ENCODE peak calls at places on chromosome 4, in nine cellular contexts. One of them, this sample, is unnamed.

GRCh38 chr4:100421356-100421978 is 96.4 kb downstream of the EMCN start:
- DNase-seq in NCI-H2081 treated with DMSO at 0.1 percent for 48 hours: no peak
- DNase-seq in kidney tubule cell: peak; percentile 50
- DNase-seq in stimulated activated CD4-positive, alpha-beta T cell treated with anti-CD3 and anti-CD28 coated beads, Interleukin-15, amount 100 ng/mL, for 48 hours: no peak
- DNase-seq in choroid plexus epithelial cell: peak; percentile 70
- DNase-seq in T-helper 17 cell: no peak
- DNase-seq in HT1080: peak; percentile 48
- DNase-seq in MV-4-11: peak; percentile 10
- DNase-seq in GM18507: no peak
- DNase-seq in this sample: peak; percentile 73

GRCh38 chr4:36363024-36363423 is 81.6 kb downstream of the DTHD1 start:
- DNase-seq in NCI-H2081 treated with DMSO at 0.1 percent for 48 hours: no peak
- DNase-seq in kidney tubule cell: peak; percentile 40
- DNase-seq in stimulated activated CD4-positive, alpha-beta T cell treated with anti-CD3 and anti-CD28 coated beads, Interleukin-15, amount 100 ng/mL, for 48 hours: no peak
- DNase-seq in choroid plexus epithelial cell: peak; percentile 16
- DNase-seq in T-helper 17 cell: no peak
- DNase-seq in HT1080: peak; percentile 48
- DNase-seq in MV-4-11: no peak
- DNase-seq in GM18507: no peak
- DNase-seq in this sample: no peak

GRCh38 chr4:98612318-98613250 is 45.8 kb downstream of the TSPAN5 start:
- DNase-seq in NCI-H2081 treated with DMSO at 0.1 percent for 48 hours: no peak
- DNase-seq in kidney tubule cell: no peak
- DNase-seq in stimulated activated CD4-positive, alpha-beta T cell treated with anti-CD3 and anti-CD28 coated beads, Interleukin-15, amount 100 ng/mL, for 48 hours: no peak
- DNase-seq in choroid plexus epithelial cell: no peak
- DNase-seq in T-helper 17 cell: no peak
- DNase-seq in HT1080: no peak
- DNase-seq in MV-4-11: no peak
- DNase-seq in GM18507: no peak
- DNase-seq in this sample: no peak

GRCh38 chr4:154779362-154779947 is 1.6 kb upstream of the RBM46 start:
- DNase-seq in NCI-H2081 treated with DMSO at 0.1 percent for 48 hours: no peak
- DNase-seq in kidney tubule cell: peak; percentile 49
- DNase-seq in stimulated activated CD4-positive, alpha-beta T cell treated with anti-CD3 and anti-CD28 coated beads, Interleukin-15, amount 100 ng/mL, for 48 hours: no peak
- DNase-seq in choroid plexus epithelial cell: peak; percentile 70
- DNase-seq in T-helper 17 cell: no peak
- DNase-seq in HT1080: peak; percentile 11
- DNase-seq in MV-4-11: no peak
- DNase-seq in GM18507: no peak
- DNase-seq in this sample: peak; percentile 18

GRCh38 chr4:83651846-83652245 is 115.9 kb downstream of the GPAT3 start:
- DNase-seq in NCI-H2081 treated with DMSO at 0.1 percent for 48 hours: no peak
- DNase-seq in kidney tubule cell: no peak
- DNase-seq in stimulated activated CD4-positive, alpha-beta T cell treated with anti-CD3 and anti-CD28 coated beads, Interleukin-15, amount 100 ng/mL, for 48 hours: no peak
- DNase-seq in choroid plexus epithelial cell: no peak
- DNase-seq in T-helper 17 cell: no peak
- DNase-seq in HT1080: no peak
- DNase-seq in MV-4-11: no peak
- DNase-seq in GM18507: no peak
- DNase-seq in this sample: no peak

GRCh38 chr4:169914871-169915270 is 111.3 kb downstream of the MFAP3L start:
- DNase-seq in NCI-H2081 treated with DMSO at 0.1 percent for 48 hours: no peak
- DNase-seq in kidney tubule cell: no peak
- DNase-seq in stimulated activated CD4-positive, alpha-beta T cell treated with anti-CD3 and anti-CD28 coated beads, Interleukin-15, amount 100 ng/mL, for 48 hours: no peak
- DNase-seq in choroid plexus epithelial cell: no peak
- DNase-seq in T-helper 17 cell: no peak
- DNase-seq in HT1080: no peak
- DNase-seq in MV-4-11: no peak
- DNase-seq in GM18507: no peak
- DNase-seq in this sample: no peak

GRCh38 chr4:24705016-24705753 is 90.2 kb upstream of the SOD3 start:
- DNase-seq in NCI-H2081 treated with DMSO at 0.1 percent for 48 hours: no peak
- DNase-seq in kidney tubule cell: no peak
- DNase-seq in stimulated activated CD4-positive, alpha-beta T cell treated with anti-CD3 and anti-CD28 coated beads, Interleukin-15, amount 100 ng/mL, for 48 hours: no peak
- DNase-seq in choroid plexus epithelial cell: no peak
- DNase-seq in T-helper 17 cell: no peak
- DNase-seq in HT1080: no peak
- DNase-seq in MV-4-11: no peak
- DNase-seq in GM18507: no peak
- DNase-seq in this sample: no peak

GRCh38 chr4:177986236-177986635 is 544.0 kb upstream of the AGA start:
- DNase-seq in NCI-H2081 treated with DMSO at 0.1 percent for 48 hours: no peak
- DNase-seq in kidney tubule cell: peak; percentile 22
- DNase-seq in stimulated activated CD4-positive, alpha-beta T cell treated with anti-CD3 and anti-CD28 coated beads, Interleukin-15, amount 100 ng/mL, for 48 hours: no peak
- DNase-seq in choroid plexus epithelial cell: no peak
- DNase-seq in T-helper 17 cell: no peak
- DNase-seq in HT1080: no peak
- DNase-seq in MV-4-11: no peak
- DNase-seq in GM18507: no peak
- DNase-seq in this sample: no peak

GRCh38 chr4:150964754-150965153 is 50.3 kb downstream of the LRBA start:
- DNase-seq in NCI-H2081 treated with DMSO at 0.1 percent for 48 hours: no peak
- DNase-seq in kidney tubule cell: no peak
- DNase-seq in stimulated activated CD4-positive, alpha-beta T cell treated with anti-CD3 and anti-CD28 coated beads, Interleukin-15, amount 100 ng/mL, for 48 hours: no peak
- DNase-seq in choroid plexus epithelial cell: no peak
- DNase-seq in T-helper 17 cell: no peak
- DNase-seq in HT1080: no peak
- DNase-seq in MV-4-11: no peak
- DNase-seq in GM18507: no peak
- DNase-seq in this sample: no peak

GRCh38 chr4:2939383-2940243 is 23.6 kb downstream of the NOP14 start:
- DNase-seq in NCI-H2081 treated with DMSO at 0.1 percent for 48 hours: no peak
- DNase-seq in kidney tubule cell: no peak
- DNase-seq in stimulated activated CD4-positive, alpha-beta T cell treated with anti-CD3 and anti-CD28 coated beads, Interleukin-15, amount 100 ng/mL, for 48 hours: no peak
- DNase-seq in choroid plexus epithelial cell: no peak
- DNase-seq in T-helper 17 cell: no peak
- DNase-seq in HT1080: no peak
- DNase-seq in MV-4-11: no peak
- DNase-seq in GM18507: no peak
- DNase-seq in this sample: no peak

GRCh38 chr4:1445716-1446445 is 39.6 kb upstream of the NKX1-1 start:
- DNase-seq in NCI-H2081 treated with DMSO at 0.1 percent for 48 hours: no peak
- DNase-seq in kidney tubule cell: no peak
- DNase-seq in stimulated activated CD4-positive, alpha-beta T cell treated with anti-CD3 and anti-CD28 coated beads, Interleukin-15, amount 100 ng/mL, for 48 hours: no peak
- DNase-seq in choroid plexus epithelial cell: no peak
- DNase-seq in T-helper 17 cell: no peak
- DNase-seq in HT1080: no peak
- DNase-seq in MV-4-11: no peak
- DNase-seq in GM18507: no peak
- DNase-seq in this sample: no peak

GRCh38 chr4:81052119-81053068 is 21.9 kb downstream of the BMP3 start:
- DNase-seq in NCI-H2081 treated with DMSO at 0.1 percent for 48 hours: no peak
- DNase-seq in kidney tubule cell: peak; percentile 60
- DNase-seq in stimulated activated CD4-positive, alpha-beta T cell treated with anti-CD3 and anti-CD28 coated beads, Interleukin-15, amount 100 ng/mL, for 48 hours: no peak
- DNase-seq in choroid plexus epithelial cell: peak; percentile 74
- DNase-seq in T-helper 17 cell: no peak
- DNase-seq in HT1080: peak; percentile 56
- DNase-seq in MV-4-11: no peak
- DNase-seq in GM18507: no peak
- DNase-seq in this sample: peak; percentile 52

GRCh38 chr4:8540586-8540985 is 39.6 kb upstream of the GPR78 start:
- DNase-seq in NCI-H2081 treated with DMSO at 0.1 percent for 48 hours: no peak
- DNase-seq in kidney tubule cell: no peak
- DNase-seq in stimulated activated CD4-positive, alpha-beta T cell treated with anti-CD3 and anti-CD28 coated beads, Interleukin-15, amount 100 ng/mL, for 48 hours: no peak
- DNase-seq in choroid plexus epithelial cell: no peak
- DNase-seq in T-helper 17 cell: no peak
- DNase-seq in HT1080: no peak
- DNase-seq in MV-4-11: no peak
- DNase-seq in GM18507: no peak
- DNase-seq in this sample: no peak

GRCh38 chr4:103374773-103375172 is 176.6 kb upstream of the CENPE start:
- DNase-seq in NCI-H2081 treated with DMSO at 0.1 percent for 48 hours: no peak
- DNase-seq in kidney tubule cell: no peak
- DNase-seq in stimulated activated CD4-positive, alpha-beta T cell treated with anti-CD3 and anti-CD28 coated beads, Interleukin-15, amount 100 ng/mL, for 48 hours: no peak
- DNase-seq in choroid plexus epithelial cell: no peak
- DNase-seq in T-helper 17 cell: no peak
- DNase-seq in HT1080: no peak
- DNase-seq in MV-4-11: no peak
- DNase-seq in GM18507: no peak
- DNase-seq in this sample: no peak

GRCh38 chr4:43352859-43353258 is 460.3 kb downstream of the GRXCR1 start:
- DNase-seq in NCI-H2081 treated with DMSO at 0.1 percent for 48 hours: no peak
- DNase-seq in kidney tubule cell: no peak
- DNase-seq in stimulated activated CD4-positive, alpha-beta T cell treated with anti-CD3 and anti-CD28 coated beads, Interleukin-15, amount 100 ng/mL, for 48 hours: no peak
- DNase-seq in choroid plexus epithelial cell: no peak
- DNase-seq in T-helper 17 cell: no peak
- DNase-seq in HT1080: no peak
- DNase-seq in MV-4-11: no peak
- DNase-seq in GM18507: no peak
- DNase-seq in this sample: no peak

GRCh38 chr4:119038465-119038864 is 97.2 kb upstream of the MYOZ2 start:
- DNase-seq in NCI-H2081 treated with DMSO at 0.1 percent for 48 hours: no peak
- DNase-seq in kidney tubule cell: peak; percentile 33
- DNase-seq in stimulated activated CD4-positive, alpha-beta T cell treated with anti-CD3 and anti-CD28 coated beads, Interleukin-15, amount 100 ng/mL, for 48 hours: no peak
- DNase-seq in choroid plexus epithelial cell: peak; percentile 42
- DNase-seq in T-helper 17 cell: no peak
- DNase-seq in HT1080: no peak
- DNase-seq in MV-4-11: peak; percentile 61
- DNase-seq in GM18507: no peak
- DNase-seq in this sample: peak; percentile 43

GRCh38 chr4:24754586-24754985 is 40.8 kb upstream of the SOD3 start:
- DNase-seq in NCI-H2081 treated with DMSO at 0.1 percent for 48 hours: no peak
- DNase-seq in kidney tubule cell: peak; percentile 90
- DNase-seq in stimulated activated CD4-positive, alpha-beta T cell treated with anti-CD3 and anti-CD28 coated beads, Interleukin-15, amount 100 ng/mL, for 48 hours: no peak
- DNase-seq in choroid plexus epithelial cell: no peak
- DNase-seq in T-helper 17 cell: no peak
- DNase-seq in HT1080: peak; percentile 28
- DNase-seq in MV-4-11: no peak
- DNase-seq in GM18507: no peak
- DNase-seq in this sample: peak; percentile 3

GRCh38 chr4:145433684-145434083 is 48.0 kb upstream of the SMAD1 start:
- DNase-seq in NCI-H2081 treated with DMSO at 0.1 percent for 48 hours: no peak
- DNase-seq in kidney tubule cell: no peak
- DNase-seq in stimulated activated CD4-positive, alpha-beta T cell treated with anti-CD3 and anti-CD28 coated beads, Interleukin-15, amount 100 ng/mL, for 48 hours: no peak
- DNase-seq in choroid plexus epithelial cell: no peak
- DNase-seq in T-helper 17 cell: no peak
- DNase-seq in HT1080: no peak
- DNase-seq in MV-4-11: no peak
- DNase-seq in GM18507: no peak
- DNase-seq in this sample: no peak

GRCh38 chr4:114026447-114026846 is 47.0 kb upstream of the ARSJ start:
- DNase-seq in NCI-H2081 treated with DMSO at 0.1 percent for 48 hours: no peak
- DNase-seq in kidney tubule cell: no peak
- DNase-seq in stimulated activated CD4-positive, alpha-beta T cell treated with anti-CD3 and anti-CD28 coated beads, Interleukin-15, amount 100 ng/mL, for 48 hours: no peak
- DNase-seq in choroid plexus epithelial cell: peak; percentile 16
- DNase-seq in T-helper 17 cell: no peak
- DNase-seq in HT1080: no peak
- DNase-seq in MV-4-11: no peak
- DNase-seq in GM18507: no peak
- DNase-seq in this sample: no peak

GRCh38 chr4:10565166-10565780 is 108.0 kb upstream of the ZNF518B start:
- DNase-seq in NCI-H2081 treated with DMSO at 0.1 percent for 48 hours: no peak
- DNase-seq in kidney tubule cell: no peak
- DNase-seq in stimulated activated CD4-positive, alpha-beta T cell treated with anti-CD3 and anti-CD28 coated beads, Interleukin-15, amount 100 ng/mL, for 48 hours: no peak
- DNase-seq in choroid plexus epithelial cell: peak; percentile 5
- DNase-seq in T-helper 17 cell: no peak
- DNase-seq in HT1080: no peak
- DNase-seq in MV-4-11: peak; percentile 12
- DNase-seq in GM18507: no peak
- DNase-seq in this sample: no peak

GRCh38 chr4:26899991-26900390 is 39.4 kb downstream of the STIM2 start:
- DNase-seq in NCI-H2081 treated with DMSO at 0.1 percent for 48 hours: no peak
- DNase-seq in kidney tubule cell: no peak
- DNase-seq in stimulated activated CD4-positive, alpha-beta T cell treated with anti-CD3 and anti-CD28 coated beads, Interleukin-15, amount 100 ng/mL, for 48 hours: no peak
- DNase-seq in choroid plexus epithelial cell: peak; percentile 24
- DNase-seq in T-helper 17 cell: no peak
- DNase-seq in HT1080: no peak
- DNase-seq in MV-4-11: no peak
- DNase-seq in GM18507: no peak
- DNase-seq in this sample: peak; percentile 68

GRCh38 chr4:172173206-172173605 is 360.0 kb downstream of the GALNTL6 start:
- DNase-seq in NCI-H2081 treated with DMSO at 0.1 percent for 48 hours: no peak
- DNase-seq in kidney tubule cell: no peak
- DNase-seq in stimulated activated CD4-positive, alpha-beta T cell treated with anti-CD3 and anti-CD28 coated beads, Interleukin-15, amount 100 ng/mL, for 48 hours: no peak
- DNase-seq in choroid plexus epithelial cell: no peak
- DNase-seq in T-helper 17 cell: no peak
- DNase-seq in HT1080: no peak
- DNase-seq in MV-4-11: no peak
- DNase-seq in GM18507: no peak
- DNase-seq in this sample: no peak

GRCh38 chr4:142404191-142404611 is 441.9 kb downstream of the INPP4B start:
- DNase-seq in NCI-H2081 treated with DMSO at 0.1 percent for 48 hours: no peak
- DNase-seq in kidney tubule cell: peak; percentile 65
- DNase-seq in stimulated activated CD4-positive, alpha-beta T cell treated with anti-CD3 and anti-CD28 coated beads, Interleukin-15, amount 100 ng/mL, for 48 hours: peak; percentile 64
- DNase-seq in choroid plexus epithelial cell: peak; percentile 77
- DNase-seq in T-helper 17 cell: no peak
- DNase-seq in HT1080: peak; percentile 59
- DNase-seq in MV-4-11: no peak
- DNase-seq in GM18507: no peak
- DNase-seq in this sample: peak; percentile 90

GRCh38 chr4:151604238-151604637 is 156.6 kb downstream of the GATB start:
- DNase-seq in NCI-H2081 treated with DMSO at 0.1 percent for 48 hours: no peak
- DNase-seq in kidney tubule cell: peak; percentile 14
- DNase-seq in stimulated activated CD4-positive, alpha-beta T cell treated with anti-CD3 and anti-CD28 coated beads, Interleukin-15, amount 100 ng/mL, for 48 hours: no peak
- DNase-seq in choroid plexus epithelial cell: peak; percentile 71
- DNase-seq in T-helper 17 cell: no peak
- DNase-seq in HT1080: peak; percentile 17
- DNase-seq in MV-4-11: no peak
- DNase-seq in GM18507: no peak
- DNase-seq in this sample: peak; percentile 33

GRCh38 chr4:7964890-7965662 is 25.4 kb upstream of the AFAP1 start:
- DNase-seq in NCI-H2081 treated with DMSO at 0.1 percent for 48 hours: no peak
- DNase-seq in kidney tubule cell: peak; percentile 78
- DNase-seq in stimulated activated CD4-positive, alpha-beta T cell treated with anti-CD3 and anti-CD28 coated beads, Interleukin-15, amount 100 ng/mL, for 48 hours: no peak
- DNase-seq in choroid plexus epithelial cell: peak; percentile 58
- DNase-seq in T-helper 17 cell: no peak
- DNase-seq in HT1080: no peak
- DNase-seq in MV-4-11: no peak
- DNase-seq in GM18507: no peak
- DNase-seq in this sample: peak; percentile 35

GRCh38 chr4:165580379-165580905 is 201.6 kb downstream of the CPE start:
- DNase-seq in NCI-H2081 treated with DMSO at 0.1 percent for 48 hours: no peak
- DNase-seq in kidney tubule cell: peak; percentile 99
- DNase-seq in stimulated activated CD4-positive, alpha-beta T cell treated with anti-CD3 and anti-CD28 coated beads, Interleukin-15, amount 100 ng/mL, for 48 hours: no peak
- DNase-seq in choroid plexus epithelial cell: peak; percentile 94
- DNase-seq in T-helper 17 cell: no peak
- DNase-seq in HT1080: peak; percentile 89
- DNase-seq in MV-4-11: no peak
- DNase-seq in GM18507: no peak
- DNase-seq in this sample: peak; percentile 85

GRCh38 chr4:118345813-118346212 is 7.0 kb downstream of the PRSS12 start:
- DNase-seq in NCI-H2081 treated with DMSO at 0.1 percent for 48 hours: no peak
- DNase-seq in kidney tubule cell: peak; percentile 53
- DNase-seq in stimulated activated CD4-positive, alpha-beta T cell treated with anti-CD3 and anti-CD28 coated beads, Interleukin-15, amount 100 ng/mL, for 48 hours: no peak
- DNase-seq in choroid plexus epithelial cell: peak; percentile 24
- DNase-seq in T-helper 17 cell: no peak
- DNase-seq in HT1080: peak; percentile 13
- DNase-seq in MV-4-11: no peak
- DNase-seq in GM18507: no peak
- DNase-seq in this sample: peak; percentile 31

GRCh38 chr4:113524096-113524495 is 237.4 kb downstream of the CAMK2D start:
- DNase-seq in NCI-H2081 treated with DMSO at 0.1 percent for 48 hours: no peak
- DNase-seq in kidney tubule cell: no peak
- DNase-seq in stimulated activated CD4-positive, alpha-beta T cell treated with anti-CD3 and anti-CD28 coated beads, Interleukin-15, amount 100 ng/mL, for 48 hours: no peak
- DNase-seq in choroid plexus epithelial cell: no peak
- DNase-seq in T-helper 17 cell: no peak
- DNase-seq in HT1080: no peak
- DNase-seq in MV-4-11: no peak
- DNase-seq in GM18507: no peak
- DNase-seq in this sample: no peak

GRCh38 chr4:112119358-112119783 is 25.9 kb upstream of the FAM241A start:
- DNase-seq in NCI-H2081 treated with DMSO at 0.1 percent for 48 hours: no peak
- DNase-seq in kidney tubule cell: no peak
- DNase-seq in stimulated activated CD4-positive, alpha-beta T cell treated with anti-CD3 and anti-CD28 coated beads, Interleukin-15, amount 100 ng/mL, for 48 hours: peak; percentile 0
- DNase-seq in choroid plexus epithelial cell: no peak
- DNase-seq in T-helper 17 cell: no peak
- DNase-seq in HT1080: no peak
- DNase-seq in MV-4-11: peak; percentile 23
- DNase-seq in GM18507: peak; percentile 28
- DNase-seq in this sample: no peak

GRCh38 chr4:74423101-74423500 is 21.8 kb upstream of the AREG start:
- DNase-seq in NCI-H2081 treated with DMSO at 0.1 percent for 48 hours: no peak
- DNase-seq in kidney tubule cell: no peak
- DNase-seq in stimulated activated CD4-positive, alpha-beta T cell treated with anti-CD3 and anti-CD28 coated beads, Interleukin-15, amount 100 ng/mL, for 48 hours: no peak
- DNase-seq in choroid plexus epithelial cell: peak; percentile 76
- DNase-seq in T-helper 17 cell: no peak
- DNase-seq in HT1080: no peak
- DNase-seq in MV-4-11: no peak
- DNase-seq in GM18507: no peak
- DNase-seq in this sample: peak; percentile 81

GRCh38 chr4:55173580-55173979 is 48.2 kb upstream of the KDR start:
- DNase-seq in NCI-H2081 treated with DMSO at 0.1 percent for 48 hours: no peak
- DNase-seq in kidney tubule cell: peak; percentile 78
- DNase-seq in stimulated activated CD4-positive, alpha-beta T cell treated with anti-CD3 and anti-CD28 coated beads, Interleukin-15, amount 100 ng/mL, for 48 hours: no peak
- DNase-seq in choroid plexus epithelial cell: peak; percentile 68
- DNase-seq in T-helper 17 cell: no peak
- DNase-seq in HT1080: peak; percentile 74
- DNase-seq in MV-4-11: no peak
- DNase-seq in GM18507: no peak
- DNase-seq in this sample: peak; percentile 74

This sample was measured in endothelial cell of umbilical vein.